ENCODE peak calls at places on chromosome X, in nine cellular contexts. One of them, this sample, is unnamed.

GRCh38 chrX:2989565-2989964 is 16.8 kb upstream of the ARSH start:
- DNase-seq in brain microvascular endothelial cell: no peak
- DNase-seq in GM10248: no peak
- DNase-seq in HCEC 1CT: no peak
- DNase-seq in stimulated activated CD4-positive, alpha-beta T cell treated with anti-CD3 and anti-CD28 coated beads, Interleukin-1b, Interleukin-23, amount 100 ng/mL, for 4 hours: no peak
- DNase-seq in T-helper 2 cell treated with Interferon-gamma antibody and Interleukin-4, amounts not matched to agents 5 μg/mL and 100 μg/mL, for 36 hours: no peak
- DNase-seq in HT1080: no peak
- DNase-seq in ELR: no peak
- DNase-seq in H7: no peak
- DNase-seq in this sample: no peak

GRCh38 chrX:97060019-97060418 is 176.3 kb downstream of the RPA4 start:
- DNase-seq in brain microvascular endothelial cell: no peak
- DNase-seq in GM10248: no peak
- DNase-seq in HCEC 1CT: no peak
- DNase-seq in stimulated activated CD4-positive, alpha-beta T cell treated with anti-CD3 and anti-CD28 coated beads, Interleukin-1b, Interleukin-23, amount 100 ng/mL, for 4 hours: no peak
- DNase-seq in T-helper 2 cell treated with Interferon-gamma antibody and Interleukin-4, amounts not matched to agents 5 μg/mL and 100 μg/mL, for 36 hours: no peak
- DNase-seq in HT1080: no peak
- DNase-seq in ELR: no peak
- DNase-seq in H7: peak; percentile 23
- DNase-seq in this sample: no peak

GRCh38 chrX:153533041-153533565 is 15.7 kb downstream of the ATP2B3 start:
- DNase-seq in brain microvascular endothelial cell: no peak
- DNase-seq in GM10248: no peak
- DNase-seq in HCEC 1CT: peak; percentile 1
- DNase-seq in stimulated activated CD4-positive, alpha-beta T cell treated with anti-CD3 and anti-CD28 coated beads, Interleukin-1b, Interleukin-23, amount 100 ng/mL, for 4 hours: no peak
- DNase-seq in T-helper 2 cell treated with Interferon-gamma antibody and Interleukin-4, amounts not matched to agents 5 μg/mL and 100 μg/mL, for 36 hours: no peak
- DNase-seq in HT1080: peak; percentile 3
- DNase-seq in ELR: no peak
- DNase-seq in H7: no peak
- DNase-seq in this sample: no peak

GRCh38 chrX:55074851-55075467 is at the start of gene PAGE2B:
- DNase-seq in brain microvascular endothelial cell: no peak
- DNase-seq in GM10248: no peak
- DNase-seq in HCEC 1CT: no peak
- DNase-seq in stimulated activated CD4-positive, alpha-beta T cell treated with anti-CD3 and anti-CD28 coated beads, Interleukin-1b, Interleukin-23, amount 100 ng/mL, for 4 hours: no peak
- DNase-seq in T-helper 2 cell treated with Interferon-gamma antibody and Interleukin-4, amounts not matched to agents 5 μg/mL and 100 μg/mL, for 36 hours: no peak
- DNase-seq in HT1080: no peak
- DNase-seq in ELR: no peak
- DNase-seq in H7: no peak
- DNase-seq in this sample: peak; percentile 42

GRCh38 chrX:682892-683291 is 52.3 kb downstream of the SHOX start:
- DNase-seq in brain microvascular endothelial cell: no peak
- DNase-seq in GM10248: no peak
- DNase-seq in HCEC 1CT: no peak
- DNase-seq in stimulated activated CD4-positive, alpha-beta T cell treated with anti-CD3 and anti-CD28 coated beads, Interleukin-1b, Interleukin-23, amount 100 ng/mL, for 4 hours: no peak
- DNase-seq in T-helper 2 cell treated with Interferon-gamma antibody and Interleukin-4, amounts not matched to agents 5 μg/mL and 100 μg/mL, for 36 hours: no peak
- DNase-seq in HT1080: no peak
- DNase-seq in ELR: no peak
- DNase-seq in H7: no peak
- DNase-seq in this sample: no peak

GRCh38 chrX:37800762-37801161 is 20.9 kb downstream of the CYBB start:
- DNase-seq in brain microvascular endothelial cell: no peak
- DNase-seq in GM10248: no peak
- DNase-seq in HCEC 1CT: no peak
- DNase-seq in stimulated activated CD4-positive, alpha-beta T cell treated with anti-CD3 and anti-CD28 coated beads, Interleukin-1b, Interleukin-23, amount 100 ng/mL, for 4 hours: no peak
- DNase-seq in T-helper 2 cell treated with Interferon-gamma antibody and Interleukin-4, amounts not matched to agents 5 μg/mL and 100 μg/mL, for 36 hours: no peak
- DNase-seq in HT1080: no peak
- DNase-seq in ELR: no peak
- DNase-seq in H7: no peak
- DNase-seq in this sample: no peak

GRCh38 chrX:70422886-70423336 is at the start of gene GDPD2:
- DNase-seq in brain microvascular endothelial cell: no peak
- DNase-seq in GM10248: no peak
- DNase-seq in HCEC 1CT: no peak
- DNase-seq in stimulated activated CD4-positive, alpha-beta T cell treated with anti-CD3 and anti-CD28 coated beads, Interleukin-1b, Interleukin-23, amount 100 ng/mL, for 4 hours: no peak
- DNase-seq in T-helper 2 cell treated with Interferon-gamma antibody and Interleukin-4, amounts not matched to agents 5 μg/mL and 100 μg/mL, for 36 hours: no peak
- DNase-seq in HT1080: peak; percentile 27
- DNase-seq in ELR: peak; percentile 27
- DNase-seq in H7: peak; percentile 73
- DNase-seq in this sample: no peak

GRCh38 chrX:17860811-17861495 is at the start of gene RAI2:
- DNase-seq in brain microvascular endothelial cell: no peak
- DNase-seq in GM10248: no peak
- DNase-seq in HCEC 1CT: no peak
- DNase-seq in stimulated activated CD4-positive, alpha-beta T cell treated with anti-CD3 and anti-CD28 coated beads, Interleukin-1b, Interleukin-23, amount 100 ng/mL, for 4 hours: peak; percentile 30
- DNase-seq in T-helper 2 cell treated with Interferon-gamma antibody and Interleukin-4, amounts not matched to agents 5 μg/mL and 100 μg/mL, for 36 hours: no peak
- DNase-seq in HT1080: no peak
- DNase-seq in ELR: no peak
- DNase-seq in H7: peak; percentile 89
- DNase-seq in this sample: peak; percentile 50

GRCh38 chrX:38654302-38654701 is 93.0 kb downstream of the TSPAN7 start:
- DNase-seq in brain microvascular endothelial cell: peak; percentile 20
- DNase-seq in GM10248: no peak
- DNase-seq in HCEC 1CT: no peak
- DNase-seq in stimulated activated CD4-positive, alpha-beta T cell treated with anti-CD3 and anti-CD28 coated beads, Interleukin-1b, Interleukin-23, amount 100 ng/mL, for 4 hours: no peak
- DNase-seq in T-helper 2 cell treated with Interferon-gamma antibody and Interleukin-4, amounts not matched to agents 5 μg/mL and 100 μg/mL, for 36 hours: no peak
- DNase-seq in HT1080: no peak
- DNase-seq in ELR: peak; percentile 32
- DNase-seq in H7: peak; percentile 47
- DNase-seq in this sample: peak; percentile 19

GRCh38 chrX:18278448-18278847 is 57.8 kb upstream of the BEND2 start:
- DNase-seq in brain microvascular endothelial cell: no peak
- DNase-seq in GM10248: no peak
- DNase-seq in HCEC 1CT: no peak
- DNase-seq in stimulated activated CD4-positive, alpha-beta T cell treated with anti-CD3 and anti-CD28 coated beads, Interleukin-1b, Interleukin-23, amount 100 ng/mL, for 4 hours: no peak
- DNase-seq in T-helper 2 cell treated with Interferon-gamma antibody and Interleukin-4, amounts not matched to agents 5 μg/mL and 100 μg/mL, for 36 hours: no peak
- DNase-seq in HT1080: no peak
- DNase-seq in ELR: no peak
- DNase-seq in H7: no peak
- DNase-seq in this sample: no peak

This sample was measured in testis.